ENCODE peak calls at places on chromosomes 4 and X, in nine cellular contexts. I is ovary, Z is heart left ventricle, C is HepG2, S is IMR-90, B is H54, V is sigmoid colon, A is A549, R is tibial nerve. W is an unnamed sample.

GRCh38 chr4:95268819-95269565 is 279.8 kb downstream of the UNC5C start:
- DNase-seq in S (peak; percentile 7), C (no peak), A (no peak), V (no peak), B (no peak), I (no peak), R (no peak), Z (no peak), W (no peak)

GRCh38 chrX:139680356-139680755 is 27.6 kb downstream of the MCF2 start:
- DNase-seq in B (no peak), Z (no peak), I (no peak), R (no peak), V (no peak), S (no peak), A (no peak), C (no peak), W (no peak)

GRCh38 chr4:40038972-40039371 is 17.7 kb upstream of the N4BP2 start:
- DNase-seq in Z (no peak), I (no peak), V (no peak), C (no peak), A (no peak), B (no peak), R (no peak), S (peak; percentile 50), W (no peak)

GRCh38 chrX:101803451-101803850 is 128.4 kb downstream of the ZMAT1 start:
- DNase-seq in B (no peak), R (no peak), V (no peak), C (no peak), S (peak; percentile 19), I (no peak), Z (no peak), A (no peak), W (peak; percentile 10)

GRCh38 chr4:35614120-35614519 is 630.2 kb downstream of the ARAP2 start:
- DNase-seq in R (no peak), A (no peak), Z (no peak), S (no peak), V (no peak), B (no peak), C (no peak), I (no peak), W (no peak)

GRCh38 chr4:156475322-156475721 is 496.3 kb downstream of the PDGFC start:
- DNase-seq in S (peak; percentile 76), B (no peak), R (no peak), V (no peak), C (peak; percentile 15), A (no peak), Z (no peak), I (no peak), W (peak; percentile 3)

GRCh38 chrX:133185119-133185518 is 33.0 kb downstream of the TFDP3 start:
- DNase-seq in S (no peak), V (no peak), A (no peak), B (no peak), Z (no peak), C (no peak), I (no peak), R (no peak), W (no peak)

GRCh38 chrX:47358387-47359065 is 11.9 kb upstream of the ZNF157 start:
- DNase-seq in V (no peak), B (no peak), R (no peak), Z (no peak), A (no peak), C (no peak), S (no peak), I (no peak), W (no peak)

GRCh38 chrX:56978172-56978571 is 17.2 kb downstream of the SPIN3 start:
- DNase-seq in S (peak; percentile 44), A (peak; percentile 18), B (no peak), C (peak; percentile 14), R (no peak), V (no peak), Z (no peak), I (no peak), W (peak; percentile 58)

GRCh38 chr4:140048419-140049022 is 105.5 kb downstream of the MAML3 start:
- DNase-seq in I (no peak), V (no peak), S (no peak), Z (no peak), C (no peak), B (no peak), A (no peak), R (no peak), W (no peak)

GRCh38 chrX:10015711-10016515 is 48.8 kb downstream of the CLDN34 start:
- DNase-seq in S (peak; percentile 35), I (peak; percentile 58), B (no peak), Z (peak; percentile 70), V (peak; percentile 75), C (no peak), R (no peak), A (no peak), W (peak; percentile 58)
- TF ChIP-seq POLR2A in S (peak; percentile 76), I (no peak), B (no peak), Z (no peak), V (no peak), C (no peak), R (no peak), A (no peak), W (peak; percentile 2)

GRCh38 chr4:7928711-7929505 is 10.8 kb downstream of the AFAP1 start:
- DNase-seq in I (no peak), V (peak; percentile 69), C (peak; percentile 56), S (no peak), Z (no peak), R (no peak), A (no peak), B (no peak), W (no peak)

GRCh38 chr4:7933631-7934510 is 5.8 kb downstream of the AFAP1 start:
- DNase-seq in Z (no peak), C (no peak), S (peak; percentile 37), A (no peak), V (peak; percentile 49), I (no peak), B (no peak), R (no peak), W (no peak)

GRCh38 chr4:7932333-7932732 is 7.3 kb downstream of the AFAP1 start:
- DNase-seq in S (no peak), R (no peak), C (no peak), V (no peak), I (no peak), B (no peak), Z (no peak), A (no peak), W (no peak)

GRCh38 chr4:7926822-7927221 is 12.8 kb downstream of the AFAP1 start:
- DNase-seq in V (peak; percentile 30), Z (no peak), I (no peak), R (no peak), A (no peak), C (no peak), B (no peak), S (no peak), W (no peak)

GRCh38 chr4:7929530-7929951 is 10.1 kb downstream of the AFAP1 start:
- DNase-seq in I (no peak), B (peak; percentile 61), Z (no peak), C (no peak), V (peak; percentile 66), A (no peak), R (no peak), S (no peak), W (no peak)
- TF ChIP-seq POLR2A in I (no peak), B (no peak), Z (no peak), C (no peak), V (no peak), A (no peak), R (no peak), S (peak; percentile 18), W (no peak)

GRCh38 chr4:184793735-184794355 is 31.9 kb downstream of the ACSL1 start:
- DNase-seq in I (no peak), C (no peak), B (no peak), V (no peak), Z (no peak), S (no peak), A (no peak), R (no peak), W (no peak)

GRCh38 chr4:184795214-184795844 is 30.4 kb downstream of the ACSL1 start:
- DNase-seq in I (no peak), C (no peak), R (no peak), B (no peak), S (no peak), V (no peak), Z (no peak), A (no peak), W (no peak)

GRCh38 chr4:184794470-184794869 is 31.3 kb downstream of the ACSL1 start:
- DNase-seq in C (no peak), A (no peak), I (no peak), B (no peak), Z (no peak), R (no peak), S (no peak), V (no peak), W (no peak)

GRCh38 chr4:184798504-184798903 is 27.3 kb downstream of the ACSL1 start:
- DNase-seq in V (no peak), B (no peak), R (no peak), C (no peak), A (no peak), S (no peak), Z (no peak), I (no peak), W (no peak)

DNA sequence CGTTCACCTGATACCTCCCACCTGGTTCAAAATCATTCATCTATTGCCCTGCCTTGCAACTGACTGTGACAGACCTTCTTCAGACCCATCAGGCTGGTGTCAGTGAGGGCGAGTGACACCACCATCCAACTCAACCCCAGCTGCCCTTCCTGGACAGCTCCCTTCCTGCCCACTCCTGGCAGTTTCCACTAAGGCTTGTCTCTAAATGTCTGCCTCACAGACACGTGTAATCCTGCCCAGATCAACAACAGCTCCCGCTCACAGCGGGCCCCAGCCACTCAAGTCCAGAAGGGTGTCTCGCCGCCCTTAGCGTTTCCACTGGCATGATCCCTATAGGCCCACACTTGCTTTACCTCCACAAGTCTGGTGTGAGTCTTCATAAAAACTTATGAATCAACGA is 28.9 kb downstream of the ACSL1 start:
- DNase-seq in S (no peak), A (no peak), R (no peak), Z (no peak), V (no peak), C (no peak), B (no peak), I (no peak), W (no peak)
- TF ChIP-seq POLR2A in S (no peak), A (no peak), R (no peak), Z (no peak), V (no peak), C (no peak), B (no peak), I (no peak), W (no peak)

GRCh38 chr4:173531085-173531965 is 1.3 kb upstream of the HAND2 start:
- DNase-seq in Z (peak; percentile 85), S (no peak), R (no peak), B (no peak), C (no peak), A (no peak), V (peak; percentile 92), I (peak; percentile 61), W (no peak)

GRCh38 chr4:173528378-173529321 is 1.4 kb downstream of the HAND2 start:
- DNase-seq in R (no peak), C (no peak), I (peak; percentile 71), A (no peak), B (no peak), Z (no peak), S (no peak), V (peak; percentile 77), W (no peak)

GRCh38 chr4:173527103-173527876 is 2.7 kb downstream of the HAND2 start:
- DNase-seq in A (no peak), S (no peak), B (no peak), I (no peak), R (no peak), V (peak; percentile 76), C (no peak), Z (no peak), W (no peak)

GRCh38 chr4:173530326-173531062 is 465 bp upstream of the HAND2 start:
- DNase-seq in B (no peak), Z (no peak), S (no peak), C (no peak), V (peak; percentile 70), A (no peak), R (no peak), I (peak; percentile 55), W (no peak)

GRCh38 chr4:173529505-173530325 is at the start of gene HAND2:
- DNase-seq in V (peak; percentile 97), Z (peak; percentile 91), I (peak; percentile 90), R (no peak), A (peak; percentile 60), B (peak; percentile 42), S (peak; percentile 59), C (no peak), W (peak; percentile 16)
- TF ChIP-seq POLR2A in V (peak; percentile 99), Z (peak; percentile 87), I (peak; percentile 65), R (no peak), A (no peak), B (peak; percentile 38), S (no peak), C (no peak), W (no peak)